ENCODE peak calls at places on chromosomes 6 and 20, in seven cellular contexts. F is CD4-positive, CD25-positive, alpha-beta regulatory T cell; M is uterus; U is cardiac muscle cell; Z is psoas muscle; J is fibroblast of lung; X is A673. A is an unnamed sample.

GRCh38 chr6:159254186-159254585 is 85.0 kb downstream of the FNDC1 start:
- DNase-seq in F (no peak), M (no peak), U (no peak), Z (no peak), J (no peak), X (no peak), A (no peak)

GRCh38 chr6:137881522-137881886 is 14.4 kb downstream of the TNFAIP3 start:
- DNase-seq in F (no peak), M (no peak), U (no peak), Z (no peak), J (no peak), X (no peak), A (no peak)

GRCh38 chr6:142934190-142934589 is 10.8 kb downstream of the HIVEP2 start:
- DNase-seq in F (no peak), M (no peak), U (no peak), Z (no peak), J (no peak), X (no peak), A (no peak)

GRCh38 chr6:3451498-3451897 is 5.4 kb downstream of the SLC22A23 start:
- DNase-seq in F (no peak), M (no peak), U (no peak), Z (no peak), J (no peak), X (no peak), A (no peak)

GRCh38 chr6:7542065-7542877 is 800 bp downstream of the DSP start:
- DNase-seq in F (no peak), M (no peak), U (peak), Z (no peak), J (no peak), X (no peak), A (peak)

GRCh38 chr6:125791151-125791819 is 525 bp downstream of the NCOA7 start:
- DNase-seq in F (peak), M (peak), U (peak), Z (no peak), J (peak), X (peak), A (peak)

GRCh38 chr6:72418495-72418894 is 203.4 kb upstream of the KCNQ5 start:
- DNase-seq in F (no peak), M (no peak), U (no peak), Z (no peak), J (peak), X (peak), A (no peak)

GRCh38 chr6:88641178-88641903 is 322.1 kb downstream of the RNGTT start:
- DNase-seq in F (no peak), M (no peak), U (peak), Z (no peak), J (peak), X (no peak), A (no peak)

GRCh38 chr6:40882321-40882720 is 156.7 kb downstream of the UNC5CL start:
- DNase-seq in F (no peak), M (no peak), U (peak), Z (no peak), J (no peak), X (no peak), A (peak)

GRCh38 chr6:167409689-167410088 is 84.8 kb downstream of the TTLL2 start:
- DNase-seq in F (no peak), M (no peak), U (no peak), Z (no peak), J (no peak), X (no peak), A (no peak)

GRCh38 chr6:116011520-116011919 is 49.2 kb downstream of the FRK start:
- DNase-seq in F (no peak), M (no peak), U (no peak), Z (no peak), J (no peak), X (no peak), A (peak)

GRCh38 chr6:155228549-155229166 is 35.2 kb upstream of the CLDN20 start:
- DNase-seq in F (no peak), M (no peak), U (no peak), Z (no peak), J (peak), X (no peak), A (no peak)

GRCh38 chr6:150764638-150765456 is 100.7 kb upstream of the MTHFD1L start:
- DNase-seq in F (no peak), M (no peak), U (no peak), Z (no peak), J (no peak), X (no peak), A (no peak)

DNA sequence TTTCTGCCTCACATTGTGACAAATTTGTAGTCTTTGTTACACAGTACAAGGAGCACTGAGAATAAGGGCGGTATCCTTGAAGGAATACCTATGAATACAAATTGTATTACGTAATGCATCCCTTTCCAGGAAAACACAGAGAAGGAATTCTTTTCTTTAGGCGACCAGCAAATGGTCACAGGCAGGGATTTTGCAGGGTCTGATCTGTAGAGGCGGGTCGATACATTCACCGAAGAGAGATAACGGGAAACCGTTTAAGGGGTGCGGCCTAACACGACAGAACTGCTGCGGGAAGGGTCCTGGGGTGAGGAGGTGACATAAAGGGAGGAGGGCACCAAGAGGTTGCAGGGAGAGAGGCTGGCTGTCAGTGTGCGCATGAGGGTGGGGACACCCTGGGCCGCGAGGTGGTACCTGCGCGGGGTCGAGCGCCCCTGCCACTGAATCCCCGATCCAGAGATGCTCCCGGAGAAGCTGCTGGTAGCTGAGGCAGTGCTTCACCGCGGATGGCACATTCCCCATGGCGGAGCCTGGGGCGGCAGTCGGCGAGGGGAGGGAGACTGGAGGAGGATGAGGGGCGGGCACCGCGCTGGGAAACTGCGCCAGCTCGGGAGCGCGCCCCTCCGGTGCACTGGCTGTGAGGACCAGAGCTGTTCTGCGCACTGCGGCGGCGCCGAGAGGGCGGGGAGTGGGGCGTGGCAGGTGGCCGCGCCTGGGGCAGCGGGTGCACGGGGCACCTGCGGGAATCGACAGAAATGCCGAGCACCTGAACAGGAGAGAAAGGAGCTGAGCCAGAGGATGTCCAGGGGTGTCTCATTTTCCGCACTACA is at the start of gene HMGCLL1:
- DNase-seq in F (no peak), M (no peak), U (peak), Z (peak), J (no peak), X (peak), A (peak)
- H3K4me3 ChIP-seq in F (no peak), M (peak), U (peak), Z (peak), J (peak), X (peak), A (no peak)

GRCh38 chr20:60049601-60050000 is 91.4 kb downstream of the CDH26 start:
- DNase-seq in F (no peak), M (no peak), U (no peak), Z (no peak), J (no peak), X (no peak), A (no peak)
- H3K27ac ChIP-seq in F (no peak), M (no peak), U (no peak), Z (no peak), J (no peak), X (no peak), A (no peak)

GRCh38 chr6:16683524-16684194 is 77.6 kb downstream of the ATXN1 start:
- DNase-seq in F (no peak), M (peak), U (no peak), Z (peak), J (peak), X (peak), A (peak)
- H3K4me3 ChIP-seq in F (no peak), M (no peak), U (no peak), Z (no peak), J (no peak), X (no peak), A (no peak)

DNA sequence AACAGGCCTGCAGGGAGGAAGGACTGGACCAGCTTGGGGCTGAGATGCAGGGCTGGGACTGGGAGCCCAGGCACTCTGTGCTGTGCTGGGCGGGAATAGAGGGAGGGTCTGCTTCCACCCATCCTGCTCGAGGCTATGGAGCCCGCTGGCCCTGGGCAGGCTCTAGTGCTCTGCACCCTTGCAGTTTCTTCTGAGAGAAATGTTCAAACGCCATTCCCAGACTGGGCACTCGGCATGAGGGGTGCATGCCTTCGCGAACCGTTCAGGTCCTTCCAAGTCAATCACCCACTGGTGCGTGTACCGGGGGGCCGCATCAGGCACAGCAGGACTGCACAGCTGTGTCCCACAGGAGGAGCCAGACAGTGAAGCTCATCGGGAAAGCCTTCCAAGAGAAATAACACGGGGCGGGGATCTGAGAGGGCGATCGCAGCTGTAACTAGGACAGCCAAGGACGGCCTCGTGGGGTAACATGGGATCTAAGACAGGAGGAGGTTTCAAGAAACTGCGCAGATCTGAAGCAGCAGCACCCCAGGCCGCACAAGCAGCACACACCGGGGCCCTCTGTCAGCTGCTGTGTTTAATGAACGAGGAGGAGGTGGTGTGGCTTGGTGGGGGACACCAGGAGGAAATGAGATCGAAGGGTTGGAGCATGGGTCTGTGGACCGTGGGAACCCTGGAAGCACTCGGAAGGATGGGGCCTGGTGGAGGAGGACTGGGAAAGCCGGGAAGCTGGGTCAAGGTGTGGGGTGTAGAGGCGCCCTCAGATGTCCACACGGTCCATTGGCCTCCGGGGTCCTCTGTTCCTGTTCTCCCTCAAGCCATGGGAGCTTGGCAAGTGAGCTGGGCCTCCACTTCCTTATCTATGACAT is 26.1 kb upstream of the PYGB start:
- DNase-seq in F (no peak), M (peak), U (no peak), Z (peak), J (no peak), X (no peak), A (no peak)
- H3K27ac ChIP-seq in F (no peak), M (no peak), U (peak), Z (peak), J (no peak), X (no peak), A (no peak)

A was measured in small intestine.